ENCODE peak calls at places on chromosomes 11 and 22, in seven cellular contexts. One of them, this sample, is unnamed. For H3K79me2, the result is how much of the 10 kb centered on the place peaks cover.

GRCh38 chr11:28447226-28447625 is 339.0 kb downstream of the METTL15 start:
- DNase-seq in fibroblast of lung: peak
- DNase-seq in HCT116: no peak
- DNase-seq in GM12878: no peak
- DNase-seq in GM23338: no peak
- DNase-seq in PC-9: peak
- DNase-seq in mammary epithelial cell: no peak
- DNase-seq in this sample: no peak

GRCh38 chr11:72609451-72609850 is 64.8 kb downstream of the PDE2A start:
- DNase-seq in GM23338: no peak
- DNase-seq in HCT116: peak
- DNase-seq in PC-9: no peak
- DNase-seq in mammary epithelial cell: no peak
- DNase-seq in GM12878: no peak
- DNase-seq in fibroblast of lung: no peak
- DNase-seq in this sample: no peak

GRCh38 chr11:93529707-93530467 is 13.3 kb downstream of the SMCO4 start:
- DNase-seq in HCT116: no peak
- DNase-seq in GM12878: no peak
- DNase-seq in fibroblast of lung: no peak
- DNase-seq in GM23338: no peak
- DNase-seq in PC-9: no peak
- DNase-seq in mammary epithelial cell: no peak
- DNase-seq in this sample: peak

GRCh38 chr22:49326558-49326957 is 501.1 kb downstream of the BRD1 start:
- DNase-seq in PC-9: no peak
- DNase-seq in fibroblast of lung: no peak
- DNase-seq in HCT116: no peak
- DNase-seq in mammary epithelial cell: no peak
- DNase-seq in GM12878: no peak
- DNase-seq in GM23338: no peak
- DNase-seq in this sample: no peak

GRCh38 chr11:59534676-59535075 is 23.3 kb downstream of the OR4D9 start:
- DNase-seq in fibroblast of lung: no peak
- DNase-seq in GM12878: no peak
- DNase-seq in HCT116: no peak
- DNase-seq in mammary epithelial cell: no peak
- DNase-seq in GM23338: no peak
- DNase-seq in PC-9: no peak
- DNase-seq in this sample: no peak

GRCh38 chr11:130383363-130384168 is 44.8 kb downstream of the ADAMTS8 start:
- DNase-seq in GM23338: peak
- DNase-seq in PC-9: peak
- DNase-seq in fibroblast of lung: peak
- DNase-seq in mammary epithelial cell: peak
- DNase-seq in HCT116: no peak
- DNase-seq in GM12878: no peak
- DNase-seq in this sample: peak

GRCh38 chr22:46072981-46073682 is 77.2 kb upstream of the PPARA start:
- DNase-seq in GM12878: no peak
- DNase-seq in PC-9: no peak
- DNase-seq in GM23338: no peak
- DNase-seq in fibroblast of lung: no peak
- DNase-seq in mammary epithelial cell: no peak
- DNase-seq in HCT116: no peak
- DNase-seq in this sample: peak

GRCh38 chr22:42324991-42325710 is 54.7 kb upstream of the TCF20 start:
- DNase-seq in HCT116: no peak
- DNase-seq in mammary epithelial cell: no peak
- DNase-seq in GM12878: no peak
- DNase-seq in GM23338: no peak
- DNase-seq in fibroblast of lung: no peak
- DNase-seq in PC-9: no peak
- DNase-seq in this sample: peak

GRCh38 chr22:48453751-48454485 is 1373.8 kb downstream of the BRD1 start:
- DNase-seq in mammary epithelial cell: no peak
- DNase-seq in PC-9: no peak
- DNase-seq in fibroblast of lung: no peak
- DNase-seq in GM12878: no peak
- DNase-seq in GM23338: no peak
- DNase-seq in HCT116: no peak
- DNase-seq in this sample: no peak

GRCh38 chr22:50209893-50210292 is 9.1 kb downstream of the SELENOO start:
- DNase-seq in fibroblast of lung: peak
- DNase-seq in GM23338: peak
- DNase-seq in HCT116: no peak
- DNase-seq in GM12878: no peak
- DNase-seq in mammary epithelial cell: peak
- DNase-seq in PC-9: peak
- DNase-seq in this sample: peak

GRCh38 chr11:88280673-88281316 is 56.7 kb downstream of the CTSC start:
- DNase-seq in fibroblast of lung: peak
- DNase-seq in GM23338: no peak
- DNase-seq in HCT116: no peak
- DNase-seq in PC-9: no peak
- DNase-seq in GM12878: no peak
- DNase-seq in mammary epithelial cell: no peak
- DNase-seq in this sample: no peak

GRCh38 chr11:9717719-9718118 is 53.8 kb downstream of the SWAP70 start:
- DNase-seq in fibroblast of lung: no peak
- DNase-seq in GM23338: peak
- DNase-seq in PC-9: peak
- DNase-seq in HCT116: no peak
- DNase-seq in mammary epithelial cell: no peak
- DNase-seq in GM12878: no peak
- DNase-seq in this sample: no peak
- H3K79me2 ChIP-seq in fibroblast of lung: under half
- H3K79me2 ChIP-seq in GM23338: under half
- H3K79me2 ChIP-seq in PC-9: under half
- H3K79me2 ChIP-seq in HCT116: under half
- H3K79me2 ChIP-seq in mammary epithelial cell: under half
- H3K79me2 ChIP-seq in GM12878: under half
- H3K79me2 ChIP-seq in this sample: under half

GRCh38 chr22:17675584-17675983 is 37.0 kb downstream of the BCL2L13 start:
- DNase-seq in HCT116: no peak
- DNase-seq in GM12878: no peak
- DNase-seq in mammary epithelial cell: no peak
- DNase-seq in GM23338: no peak
- DNase-seq in fibroblast of lung: no peak
- DNase-seq in PC-9: no peak
- DNase-seq in this sample: no peak
- H3K79me2 ChIP-seq in HCT116: under half
- H3K79me2 ChIP-seq in GM12878: under half
- H3K79me2 ChIP-seq in mammary epithelial cell: half or more
- H3K79me2 ChIP-seq in GM23338: under half
- H3K79me2 ChIP-seq in fibroblast of lung: under half
- H3K79me2 ChIP-seq in PC-9: under half
- H3K79me2 ChIP-seq in this sample: under half

GRCh38 chr11:82826526-82826925 is 73.7 kb downstream of the PRCP start:
- DNase-seq in GM23338: no peak
- DNase-seq in mammary epithelial cell: no peak
- DNase-seq in PC-9: no peak
- DNase-seq in fibroblast of lung: no peak
- DNase-seq in GM12878: no peak
- DNase-seq in HCT116: no peak
- DNase-seq in this sample: no peak

GRCh38 chr11:82832983-82833382 is 67.2 kb downstream of the PRCP start:
- DNase-seq in GM12878: no peak
- DNase-seq in fibroblast of lung: no peak
- DNase-seq in PC-9: no peak
- DNase-seq in HCT116: no peak
- DNase-seq in mammary epithelial cell: no peak
- DNase-seq in GM23338: no peak
- DNase-seq in this sample: no peak

GRCh38 chr11:82831364-82831763 is 68.9 kb downstream of the PRCP start:
- DNase-seq in HCT116: no peak
- DNase-seq in PC-9: no peak
- DNase-seq in GM23338: no peak
- DNase-seq in GM12878: no peak
- DNase-seq in fibroblast of lung: no peak
- DNase-seq in mammary epithelial cell: no peak
- DNase-seq in this sample: no peak

GRCh38 chr11:82828472-82828871 is 71.8 kb downstream of the PRCP start:
- DNase-seq in fibroblast of lung: no peak
- DNase-seq in HCT116: no peak
- DNase-seq in PC-9: no peak
- DNase-seq in GM23338: no peak
- DNase-seq in GM12878: no peak
- DNase-seq in mammary epithelial cell: no peak
- DNase-seq in this sample: no peak

DNA sequence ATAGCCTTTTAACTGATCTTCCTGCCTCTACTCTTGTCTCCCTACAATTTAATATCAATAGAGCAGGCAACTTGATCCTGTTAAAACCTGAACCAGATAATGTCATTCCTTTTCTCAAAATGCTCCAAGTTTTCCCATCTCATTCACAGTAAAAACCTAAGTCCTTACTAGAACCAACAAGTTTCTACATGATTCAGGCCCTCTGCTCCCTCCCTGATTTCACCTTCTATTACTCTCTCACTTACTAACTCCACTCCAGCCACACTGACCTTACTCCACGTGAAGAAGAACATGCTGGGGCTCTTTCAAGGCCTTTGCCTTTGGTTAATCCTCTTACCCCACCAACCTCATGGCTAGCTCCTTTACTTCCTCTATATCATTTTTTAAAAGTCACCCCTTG is 71.1 kb downstream of the PRCP start:
- DNase-seq in PC-9: no peak
- DNase-seq in GM12878: no peak
- DNase-seq in mammary epithelial cell: peak
- DNase-seq in HCT116: no peak
- DNase-seq in GM23338: no peak
- DNase-seq in fibroblast of lung: no peak
- DNase-seq in this sample: no peak
- H3K79me2 ChIP-seq in PC-9: under half
- H3K79me2 ChIP-seq in GM12878: under half
- H3K79me2 ChIP-seq in mammary epithelial cell: under half
- H3K79me2 ChIP-seq in HCT116: under half
- H3K79me2 ChIP-seq in GM23338: under half
- H3K79me2 ChIP-seq in fibroblast of lung: under half
- H3K79me2 ChIP-seq in this sample: under half

GRCh38 chr11:23151819-23152218 is 291.5 kb upstream of the CCDC179 start:
- DNase-seq in mammary epithelial cell: no peak
- DNase-seq in PC-9: no peak
- DNase-seq in fibroblast of lung: no peak
- DNase-seq in HCT116: no peak
- DNase-seq in GM23338: no peak
- DNase-seq in GM12878: no peak
- DNase-seq in this sample: no peak
- H3K79me2 ChIP-seq in mammary epithelial cell: under half
- H3K79me2 ChIP-seq in PC-9: under half
- H3K79me2 ChIP-seq in fibroblast of lung: under half
- H3K79me2 ChIP-seq in HCT116: under half
- H3K79me2 ChIP-seq in GM23338: under half
- H3K79me2 ChIP-seq in GM12878: under half
- H3K79me2 ChIP-seq in this sample: under half

DNA sequence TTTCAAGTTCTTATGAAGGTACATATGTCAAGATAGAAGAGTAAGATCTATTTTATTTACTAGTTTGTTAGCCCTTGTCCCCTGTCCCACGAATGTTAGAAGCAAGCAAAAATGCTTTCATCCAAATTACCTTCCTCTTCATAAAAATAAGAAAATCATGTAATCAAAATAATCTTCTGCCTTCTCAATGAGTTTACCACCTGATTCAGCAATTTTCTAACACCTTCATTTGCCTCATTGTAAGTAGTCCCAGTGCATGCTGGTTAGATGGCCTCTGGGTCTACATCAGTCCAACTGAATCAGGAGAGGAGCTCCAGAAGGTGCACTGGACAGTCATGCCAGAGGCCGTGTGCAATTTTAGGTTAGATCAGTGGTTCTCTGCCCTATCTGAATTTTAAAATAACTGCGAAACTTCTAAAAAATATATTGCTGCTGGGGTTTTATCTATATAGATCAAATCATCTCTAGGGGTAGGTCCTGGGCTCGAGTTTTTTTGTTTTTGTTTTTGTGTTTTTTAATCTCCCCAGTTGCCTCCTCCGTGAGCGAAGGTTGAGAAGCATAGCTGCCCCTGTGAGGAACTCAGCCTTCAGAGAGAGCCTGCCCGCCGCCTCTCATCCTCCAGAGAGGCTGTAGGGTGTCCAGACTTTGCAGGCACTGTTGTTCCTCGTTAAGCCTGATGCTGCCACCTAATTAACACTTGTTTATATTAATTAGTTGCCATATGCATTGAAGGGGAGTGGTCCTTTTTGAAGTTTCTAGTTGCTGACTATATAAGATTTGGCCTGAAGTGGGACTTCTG is 32.2 kb downstream of the C22orf31 start:
- DNase-seq in mammary epithelial cell: no peak
- DNase-seq in GM23338: no peak
- DNase-seq in fibroblast of lung: no peak
- DNase-seq in HCT116: no peak
- DNase-seq in GM12878: no peak
- DNase-seq in PC-9: no peak
- DNase-seq in this sample: no peak
- H3K79me2 ChIP-seq in mammary epithelial cell: under half
- H3K79me2 ChIP-seq in GM23338: half or more
- H3K79me2 ChIP-seq in fibroblast of lung: under half
- H3K79me2 ChIP-seq in HCT116: under half
- H3K79me2 ChIP-seq in GM12878: under half
- H3K79me2 ChIP-seq in PC-9: under half
- H3K79me2 ChIP-seq in this sample: under half

DNA sequence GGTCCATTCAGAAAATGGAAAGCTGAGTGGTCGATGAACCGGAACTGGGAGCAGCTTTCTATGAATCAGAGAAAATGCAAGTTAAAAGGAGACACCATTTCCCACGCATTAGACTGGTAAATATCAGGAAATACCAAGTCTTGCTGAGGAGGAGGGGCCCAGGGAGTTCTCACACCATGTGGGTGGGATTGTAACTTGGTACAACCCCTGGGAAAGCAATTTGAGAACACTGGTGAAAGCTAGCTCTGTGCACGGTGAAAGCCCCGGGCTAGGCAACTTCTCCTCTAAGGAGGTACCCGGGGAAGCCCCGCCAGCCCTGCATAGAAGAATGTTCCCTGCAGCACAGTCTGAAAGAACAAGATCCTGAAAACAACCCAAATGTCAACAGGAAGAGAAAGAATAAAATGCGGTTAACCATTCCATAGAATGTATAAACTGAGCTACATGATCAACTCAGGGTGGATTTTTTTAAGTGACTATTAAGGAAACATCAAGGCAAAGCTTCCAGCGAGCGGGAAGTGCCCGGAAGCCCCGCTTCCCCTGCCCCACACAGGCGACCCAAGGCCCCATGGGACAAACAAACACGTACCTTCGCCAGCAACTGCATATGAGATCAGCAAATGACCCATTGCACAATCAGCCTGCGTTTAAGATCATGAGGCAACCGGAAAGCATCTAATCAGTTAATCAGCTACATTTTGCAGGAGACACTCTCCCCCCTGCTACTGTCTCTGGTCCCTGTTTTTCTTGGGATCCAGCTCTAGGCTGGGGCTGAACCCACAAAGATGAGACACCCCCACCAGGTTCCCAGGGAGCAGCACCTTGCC is 11.3 kb downstream of the SHANK2 start:
- DNase-seq in GM23338: peak
- DNase-seq in HCT116: no peak
- DNase-seq in PC-9: peak
- DNase-seq in mammary epithelial cell: peak
- DNase-seq in GM12878: peak
- DNase-seq in fibroblast of lung: peak
- DNase-seq in this sample: no peak
- H3K79me2 ChIP-seq in GM23338: half or more
- H3K79me2 ChIP-seq in HCT116: under half
- H3K79me2 ChIP-seq in PC-9: under half
- H3K79me2 ChIP-seq in mammary epithelial cell: under half
- H3K79me2 ChIP-seq in GM12878: under half
- H3K79me2 ChIP-seq in fibroblast of lung: under half
- H3K79me2 ChIP-seq in this sample: under half

GRCh38 chr11:65571420-65571819 is 918 bp upstream of the FAM89B start:
- DNase-seq in HCT116: no peak
- DNase-seq in mammary epithelial cell: no peak
- DNase-seq in GM23338: no peak
- DNase-seq in fibroblast of lung: no peak
- DNase-seq in PC-9: no peak
- DNase-seq in GM12878: no peak
- DNase-seq in this sample: no peak
- H3K79me2 ChIP-seq in HCT116: half or more
- H3K79me2 ChIP-seq in mammary epithelial cell: half or more
- H3K79me2 ChIP-seq in GM23338: under half
- H3K79me2 ChIP-seq in fibroblast of lung: under half
- H3K79me2 ChIP-seq in PC-9: half or more
- H3K79me2 ChIP-seq in GM12878: half or more
- H3K79me2 ChIP-seq in this sample: half or more